ENCODE peak calls at places on chromosomes 12 and 14, in seven cellular contexts. D is body of pancreas, U is NCI-H1092, L is SHP77, S is fibroblast of mammary gland, Q is mammary epithelial cell, B is brain pericyte. R is an unnamed sample.

GRCh38 chr14:56378474-56378873 is 201.1 kb upstream of the TMEM260 start:
- DNase-seq in D (no peak), U (no peak), L (no peak), S (peak), Q (peak), B (no peak), R (no peak)

GRCh38 chr12:63944036-63944579 is 99.6 kb downstream of the SRGAP1 start:
- DNase-seq in D (no peak), U (no peak), L (no peak), S (no peak), Q (no peak), B (no peak), R (no peak)

GRCh38 chr14:101839236-101839635 is 77.7 kb downstream of the PPP2R5C start:
- DNase-seq in D (no peak), U (no peak), L (no peak), S (no peak), Q (no peak), B (no peak), R (no peak)

GRCh38 chr12:10130042-10130441 is at the start of gene CLEC7A:
- DNase-seq in D (no peak), U (no peak), L (no peak), S (no peak), Q (peak), B (no peak), R (no peak)

GRCh38 chr14:80678436-80678835 is 263.1 kb downstream of the CEP128 start:
- DNase-seq in D (no peak), U (no peak), L (no peak), S (peak), Q (peak), B (no peak), R (no peak)

GRCh38 chr12:66829660-66830325 is 150.9 kb upstream of the GRIP1 start:
- DNase-seq in D (no peak), U (no peak), L (no peak), S (no peak), Q (peak), B (no peak), R (no peak)

GRCh38 chr12:55849616-55850015 is 6.9 kb upstream of the MMP19 start:
- DNase-seq in D (no peak), U (no peak), L (no peak), S (no peak), Q (no peak), B (no peak), R (no peak)

GRCh38 chr14:32129124-32129523 is 52.0 kb downstream of the ARHGAP5 start:
- DNase-seq in D (no peak), U (no peak), L (no peak), S (peak), Q (peak), B (no peak), R (no peak)

GRCh38 chr12:119409043-119409442 is 74.5 kb downstream of the CCDC60 start:
- DNase-seq in D (no peak), U (no peak), L (no peak), S (no peak), Q (no peak), B (no peak), R (no peak)

GRCh38 chr14:76776306-76777251 is 15.3 kb downstream of the VASH1 start:
- DNase-seq in D (no peak), U (no peak), L (no peak), S (no peak), Q (no peak), B (no peak), R (no peak)

GRCh38 chr14:61326847-61327246 is 5.5 kb downstream of the PRKCH start:
- DNase-seq in D (peak), U (no peak), L (no peak), S (peak), Q (no peak), B (no peak), R (no peak)

GRCh38 chr12:64580681-64581080 is 29.6 kb upstream of the RASSF3 start:
- DNase-seq in D (no peak), U (no peak), L (no peak), S (no peak), Q (no peak), B (no peak), R (no peak)

GRCh38 chr12:2582631-2583616 is 211.8 kb upstream of the FKBP4 start:
- DNase-seq in D (peak), U (peak), L (peak), S (peak), Q (peak), B (no peak), R (no peak)

GRCh38 chr14:55306938-55307589 is 35.8 kb downstream of the FBXO34 start:
- DNase-seq in D (no peak), U (no peak), L (no peak), S (no peak), Q (no peak), B (no peak), R (no peak)

GRCh38 chr12:99387661-99388060 is 259.9 kb upstream of the GARIN6 start:
- DNase-seq in D (no peak), U (no peak), L (no peak), S (no peak), Q (no peak), B (no peak), R (no peak)

GRCh38 chr14:28671425-28671824 is 95.2 kb upstream of the FOXG1 start:
- DNase-seq in D (no peak), U (no peak), L (no peak), S (peak), Q (peak), B (no peak), R (no peak)

GRCh38 chr14:35512765-35513164 is 21.2 kb upstream of the INSM2 start:
- DNase-seq in D (no peak), U (no peak), L (no peak), S (no peak), Q (no peak), B (no peak), R (no peak)

GRCh38 chr14:34713681-34714319 is 593 bp downstream of the CFL2 start:
- DNase-seq in D (peak), U (no peak), L (peak), S (peak), Q (peak), B (no peak), R (no peak)

GRCh38 chr12:59587710-59588109 is 8.1 kb upstream of the SLC16A7 start:
- DNase-seq in D (no peak), U (no peak), L (no peak), S (no peak), Q (no peak), B (no peak), R (no peak)

GRCh38 chr14:54881235-54881760 is 21.3 kb downstream of the GCH1 start:
- DNase-seq in D (peak), U (no peak), L (no peak), S (peak), Q (peak), B (no peak), R (peak)

GRCh38 chr12:105954891-105955607 is 183.7 kb downstream of the NUAK1 start:
- DNase-seq in D (no peak), U (no peak), L (no peak), S (no peak), Q (peak), B (no peak), R (no peak)

R was measured in DMS 273 treated with DMSO at 0.1 percent for 48 hours.